ENCODE peak calls at places on chromosomes 2 and 18, in four cellular contexts. One of them, this sample, is unnamed.

GRCh38 chr2:200786423-200786822 is 25.3 kb upstream of the BZW1 start:
- DNase-seq in IMR-90: peak; percentile 75
- DNase-seq in H1: no peak
- DNase-seq in mesendoderm: no peak
- DNase-seq in this sample: no peak

GRCh38 chr2:929011-929735 is 21.5 kb upstream of the SNTG2 start:
- DNase-seq in IMR-90: no peak
- DNase-seq in H1: no peak
- DNase-seq in mesendoderm: no peak
- DNase-seq in this sample: no peak

GRCh38 chr2:103166406-103167324 is 404.8 kb downstream of the TMEM182 start:
- DNase-seq in IMR-90: no peak
- DNase-seq in H1: no peak
- DNase-seq in mesendoderm: no peak
- DNase-seq in this sample: no peak

GRCh38 chr2:200703132-200703925 is 108.4 kb upstream of the BZW1 start:
- DNase-seq in IMR-90: peak; percentile 80
- DNase-seq in H1: no peak
- DNase-seq in mesendoderm: peak; percentile 64
- DNase-seq in this sample: no peak

GRCh38 chr2:66445076-66445724 is 10.3 kb downstream of the MEIS1 start:
- DNase-seq in IMR-90: no peak
- DNase-seq in H1: no peak
- DNase-seq in mesendoderm: peak; percentile 55
- DNase-seq in this sample: peak; percentile 53

GRCh38 chr2:106192752-106193490 is 1.2 kb downstream of the UXS1 start:
- DNase-seq in IMR-90: peak; percentile 87
- DNase-seq in H1: no peak
- DNase-seq in mesendoderm: peak; percentile 68
- DNase-seq in this sample: no peak

GRCh38 chr2:121400206-121400605 is 115.2 kb upstream of the TFCP2L1 start:
- DNase-seq in IMR-90: peak; percentile 85
- DNase-seq in H1: no peak
- DNase-seq in mesendoderm: no peak
- DNase-seq in this sample: no peak

GRCh38 chr2:62402156-62402555 is 103.8 kb downstream of the TMEM17 start:
- DNase-seq in IMR-90: no peak
- DNase-seq in H1: no peak
- DNase-seq in mesendoderm: no peak
- DNase-seq in this sample: no peak

GRCh38 chr2:179417436-179417949 is 152.9 kb upstream of the SESTD1 start:
- DNase-seq in IMR-90: no peak
- DNase-seq in H1: no peak
- DNase-seq in mesendoderm: no peak
- DNase-seq in this sample: no peak

GRCh38 chr2:119481501-119482455 is 42.5 kb downstream of the SCTR start:
- DNase-seq in IMR-90: no peak
- DNase-seq in H1: no peak
- DNase-seq in mesendoderm: no peak
- DNase-seq in this sample: no peak

GRCh38 chr2:166134252-166135151 is 6.7 kb upstream of the SCN1A start:
- DNase-seq in IMR-90: no peak
- DNase-seq in H1: no peak
- DNase-seq in mesendoderm: no peak
- DNase-seq in this sample: no peak

GRCh38 chr2:43459455-43459854 is 136.4 kb downstream of the THADA start:
- DNase-seq in IMR-90: peak; percentile 74
- DNase-seq in H1: no peak
- DNase-seq in mesendoderm: no peak
- DNase-seq in this sample: no peak

GRCh38 chr2:239202836-239203235 is 198.0 kb downstream of the HDAC4 start:
- DNase-seq in IMR-90: no peak
- DNase-seq in H1: no peak
- DNase-seq in mesendoderm: no peak
- DNase-seq in this sample: no peak

GRCh38 chr18:26621161-26622026 is 73.0 kb upstream of the KCTD1 start:
- DNase-seq in IMR-90: no peak
- DNase-seq in H1: peak; percentile 33
- DNase-seq in mesendoderm: peak; percentile 67
- DNase-seq in this sample: peak; percentile 65

GRCh38 chr2:118310016-118310877 is 222.0 kb downstream of the INSIG2 start:
- DNase-seq in IMR-90: peak; percentile 8
- DNase-seq in H1: no peak
- DNase-seq in mesendoderm: peak; percentile 87
- DNase-seq in this sample: peak; percentile 63

GRCh38 chr2:8203354-8203753 is 478.5 kb upstream of the ID2 start:
- DNase-seq in IMR-90: no peak
- DNase-seq in H1: no peak
- DNase-seq in mesendoderm: no peak
- DNase-seq in this sample: no peak

GRCh38 chr2:237661799-237662328 is 34.5 kb downstream of the LRRFIP1 start:
- DNase-seq in IMR-90: no peak
- DNase-seq in H1: no peak
- DNase-seq in mesendoderm: no peak
- DNase-seq in this sample: no peak

GRCh38 chr2:237665713-237666143 is 38.3 kb downstream of the LRRFIP1 start:
- DNase-seq in IMR-90: no peak
- DNase-seq in H1: no peak
- DNase-seq in mesendoderm: peak; percentile 89
- DNase-seq in this sample: peak; percentile 68

GRCh38 chr2:237664151-237664550 is 36.8 kb downstream of the LRRFIP1 start:
- DNase-seq in IMR-90: no peak
- DNase-seq in H1: no peak
- DNase-seq in mesendoderm: no peak
- DNase-seq in this sample: no peak

GRCh38 chr2:237662671-237663093 is 35.3 kb downstream of the LRRFIP1 start:
- DNase-seq in IMR-90: peak; percentile 90
- DNase-seq in H1: peak; percentile 61
- DNase-seq in mesendoderm: peak; percentile 99
- DNase-seq in this sample: peak; percentile 94

DNA sequence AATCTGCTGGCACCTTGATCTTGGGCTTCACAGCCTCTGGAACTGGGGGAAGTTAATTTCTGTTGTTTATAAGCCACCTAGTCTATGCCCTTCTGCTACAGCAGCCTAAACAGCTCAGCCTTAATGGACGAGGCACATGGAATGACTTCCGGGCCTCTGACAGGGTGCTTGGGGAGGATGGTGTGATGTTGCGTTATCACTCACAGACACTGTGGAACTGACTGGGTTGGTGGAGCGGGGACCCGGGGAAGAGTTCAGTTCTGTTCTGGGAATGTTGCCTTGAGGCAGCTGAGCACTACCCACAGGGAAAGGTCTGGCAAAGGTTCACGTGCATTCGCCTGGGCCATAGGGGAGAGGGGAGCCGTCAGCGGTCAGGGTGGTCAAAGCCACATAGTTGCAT is 36.1 kb downstream of the LRRFIP1 start:
- DNase-seq in IMR-90: no peak
- DNase-seq in H1: no peak
- DNase-seq in mesendoderm: peak; percentile 38
- DNase-seq in this sample: no peak
- H3K56ac ChIP-seq in IMR-90: no peak overlapping the region
- H3K56ac ChIP-seq in H1: no peak overlapping the region
- H3K56ac ChIP-seq in mesendoderm: no peak overlapping the region
- H3K56ac ChIP-seq in this sample: no peak overlapping the region

DNA sequence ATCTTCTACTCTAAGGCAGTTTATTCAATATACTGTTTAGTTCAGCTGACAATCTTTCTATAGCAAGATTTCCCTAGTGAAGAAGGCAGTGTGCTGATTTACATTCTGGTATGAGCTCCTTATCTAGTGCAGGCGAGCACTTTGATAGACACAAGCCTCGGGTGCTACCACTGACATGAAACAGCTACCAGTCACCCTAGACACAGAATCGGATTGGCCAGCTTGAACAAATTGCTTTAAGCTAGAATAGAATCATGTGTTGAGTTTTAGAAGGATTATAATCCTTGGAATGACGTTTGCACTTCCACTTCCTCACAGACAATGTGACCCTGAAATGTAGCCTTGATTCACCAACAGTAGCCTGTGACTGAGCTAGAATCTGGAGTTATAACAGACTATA is 394.0 kb downstream of the EPHA4 start:
- DNase-seq in IMR-90: no peak
- DNase-seq in H1: no peak
- DNase-seq in mesendoderm: no peak
- DNase-seq in this sample: no peak
- H3K18ac ChIP-seq in IMR-90: no peak overlapping the region
- H3K18ac ChIP-seq in H1: no peak overlapping the region
- H3K18ac ChIP-seq in mesendoderm: no peak overlapping the region
- H3K18ac ChIP-seq in this sample: no peak overlapping the region

GRCh38 chr2:128911276-128911675 is 592.6 kb upstream of the HS6ST1 start:
- DNase-seq in IMR-90: no peak
- DNase-seq in H1: no peak
- DNase-seq in mesendoderm: no peak
- DNase-seq in this sample: no peak

DNA sequence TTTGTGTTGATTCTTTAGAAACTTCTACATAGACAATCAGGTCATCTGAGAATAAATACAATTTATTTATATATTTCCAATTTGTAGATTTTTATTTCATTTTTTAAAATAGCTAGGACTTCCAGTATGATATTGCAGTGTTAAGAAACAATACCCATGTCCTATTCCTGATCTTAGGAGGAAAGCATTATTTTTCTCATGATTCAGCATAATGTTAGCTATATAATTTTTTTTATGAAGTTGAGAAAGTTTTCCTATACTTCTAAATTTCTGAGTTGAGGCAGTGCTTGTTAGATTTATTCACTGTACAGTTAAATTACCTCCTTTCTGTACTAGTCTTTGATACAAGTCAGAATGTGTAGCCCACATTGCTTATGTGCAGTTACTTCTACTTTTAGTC is 595.7 kb upstream of the HS6ST1 start:
- DNase-seq in IMR-90: no peak
- DNase-seq in H1: no peak
- DNase-seq in mesendoderm: no peak
- DNase-seq in this sample: no peak
- H2AK5ac ChIP-seq in IMR-90: no peak overlapping the region
- H2AK5ac ChIP-seq in H1: no peak overlapping the region
- H2AK5ac ChIP-seq in mesendoderm: no peak overlapping the region
- H2AK5ac ChIP-seq in this sample: no peak overlapping the region

DNA sequence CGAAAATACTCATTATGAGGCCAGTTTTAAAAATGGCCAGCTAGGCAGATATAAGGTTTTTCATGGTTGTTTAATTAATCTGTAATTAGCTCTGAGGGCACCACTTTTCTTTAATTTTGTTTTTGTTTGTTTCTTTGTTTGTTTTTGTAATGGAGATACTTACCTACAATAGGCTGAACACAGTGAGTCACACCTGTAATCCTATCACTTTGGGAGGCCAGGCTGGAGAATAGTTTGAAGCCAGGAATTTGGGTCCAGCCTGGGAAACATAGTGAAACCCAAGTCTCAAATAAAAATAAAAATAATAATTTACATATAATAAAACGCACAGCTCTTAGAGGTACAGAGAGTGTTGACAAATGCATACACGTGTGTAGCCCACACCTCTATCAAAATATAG is 56.8 kb upstream of the MSH2 start:
- DNase-seq in IMR-90: no peak
- DNase-seq in H1: no peak
- DNase-seq in mesendoderm: peak; percentile 62
- DNase-seq in this sample: no peak
- H3K56ac ChIP-seq in IMR-90: no peak overlapping the region
- H3K56ac ChIP-seq in H1: no peak overlapping the region
- H3K56ac ChIP-seq in mesendoderm: peak overlapping the region; percentile 74
- H3K56ac ChIP-seq in this sample: peak overlapping the region; percentile 99

DNA sequence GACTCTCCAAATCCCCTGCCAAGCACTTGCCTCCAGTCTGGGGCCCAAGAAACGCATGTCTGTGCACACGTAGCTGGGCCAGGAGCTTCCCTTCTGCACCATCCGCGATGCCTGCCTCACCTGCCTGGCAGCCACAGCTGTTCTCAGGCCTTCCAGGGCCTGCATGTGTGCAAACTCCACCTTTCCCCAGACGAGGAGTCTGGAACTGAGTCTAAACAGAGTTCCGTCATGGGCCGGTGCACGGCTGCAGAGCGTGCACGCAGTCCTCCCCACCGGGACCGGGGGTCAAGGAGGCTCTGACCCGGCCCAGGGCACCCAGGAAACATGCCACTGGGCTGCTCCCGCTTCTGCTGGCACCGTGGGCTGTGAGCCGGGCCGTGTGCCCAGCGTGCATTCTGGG is 66.8 kb upstream of the SALL3 start:
- DNase-seq in IMR-90: no peak
- DNase-seq in H1: no peak
- DNase-seq in mesendoderm: no peak
- DNase-seq in this sample: peak; percentile 22
- H3K18ac ChIP-seq in IMR-90: no peak overlapping the region
- H3K18ac ChIP-seq in H1: no peak overlapping the region
- H3K18ac ChIP-seq in mesendoderm: no peak overlapping the region
- H3K18ac ChIP-seq in this sample: no peak overlapping the region

GRCh38 chr2:41870948-41871522 is 176.8 kb upstream of the PKDCC start:
- DNase-seq in IMR-90: no peak
- DNase-seq in H1: peak; percentile 17
- DNase-seq in mesendoderm: peak; percentile 77
- DNase-seq in this sample: peak; percentile 76
- H2AK5ac ChIP-seq in IMR-90: peak overlapping the region; percentile 72
- H2AK5ac ChIP-seq in H1: no peak overlapping the region
- H2AK5ac ChIP-seq in mesendoderm: no peak overlapping the region
- H2AK5ac ChIP-seq in this sample: no peak overlapping the region